ENCODE peak calls at places on chromosomes 1 and 21, in five cellular contexts. S is GM10248, T is left ventricle myocardium inferior, C is HFFc6, M is amygdala. B is an unnamed sample.

GRCh38 chr1:53639251-53639721 is 99.7 kb downstream of the GLIS1 start:
- DNase-seq in S (no peak), T (no peak), C (no peak), M (no peak), B (peak)

GRCh38 chr21:45830221-45830640 is 151.3 kb upstream of the COL6A1 start:
- DNase-seq in S (no peak), T (no peak), C (no peak), M (no peak), B (no peak)

GRCh38 chr1:84722794-84723193 is 32.5 kb upstream of the SSX2IP start:
- DNase-seq in S (no peak), T (no peak), C (no peak), M (no peak), B (no peak)

GRCh38 chr1:21344750-21345443 is 54.6 kb upstream of the ECE1 start:
- DNase-seq in S (no peak), T (no peak), C (no peak), M (no peak), B (peak)

GRCh38 chr21:45537746-45538291 is 4.4 kb downstream of the SLC19A1 start:
- DNase-seq in S (no peak), T (peak), C (no peak), M (no peak), B (no peak)

GRCh38 chr21:36535618-36536241 is 55.8 kb upstream of the CLDN14 start:
- DNase-seq in S (peak), T (no peak), C (no peak), M (no peak), B (no peak)

GRCh38 chr1:237411621-237412020 is 369.6 kb downstream of the RYR2 start:
- DNase-seq in S (no peak), T (no peak), C (no peak), M (no peak), B (peak)

GRCh38 chr1:158496379-158496778 is 24.4 kb downstream of the OR10R2 start:
- DNase-seq in S (no peak), T (no peak), C (no peak), M (no peak), B (peak)

GRCh38 chr1:26378088-26378878 is 5.7 kb upstream of the ZNF683 start:
- DNase-seq in S (peak), T (no peak), C (peak), M (no peak), B (no peak)

GRCh38 chr1:145997156-145998023 is 1.0 kb upstream of the TXNIP start:
- DNase-seq in S (peak), T (peak), C (no peak), M (no peak), B (no peak)

GRCh38 chr1:231612393-231613089 is 14.0 kb upstream of the DISC1 start:
- DNase-seq in S (no peak), T (no peak), C (no peak), M (no peak), B (no peak)

GRCh38 chr1:39261712-39262221 is 57.3 kb downstream of the MACF1 start:
- DNase-seq in S (no peak), T (no peak), C (no peak), M (no peak), B (no peak)

GRCh38 chr1:201189085-201189484 is 1.5 kb upstream of the IGFN1 start:
- DNase-seq in S (no peak), T (no peak), C (no peak), M (no peak), B (no peak)

GRCh38 chr1:19385869-19386591 is 73.9 kb downstream of the SLC66A1 start:
- DNase-seq in S (no peak), T (peak), C (peak), M (no peak), B (no peak)

GRCh38 chr1:182447660-182448059 is 2.3 kb upstream of the RGSL1 start:
- DNase-seq in S (no peak), T (no peak), C (no peak), M (no peak), B (no peak)

GRCh38 chr1:228490120-228491078 is 3.2 kb downstream of the RNF187 start:
- DNase-seq in S (no peak), T (peak), C (no peak), M (no peak), B (peak)

GRCh38 chr1:14486401-14487110 is 111.9 kb upstream of the KAZN start:
- DNase-seq in S (no peak), T (no peak), C (peak), M (no peak), B (no peak)

GRCh38 chr1:162191396-162192322 is 122.2 kb downstream of the NOS1AP start:
- DNase-seq in S (no peak), T (no peak), C (no peak), M (no peak), B (no peak)